ENCODE peak calls at places on chromosomes 6 and 20, in six cellular contexts. S is K562, T is H1, J is HepG2, C is GM12891, Z is GM12878. V is an unnamed sample.

GRCh38 chr20:61556116-61556515 is 304.1 kb downstream of the CDH4 start:
- DNase-seq in Z (no peak), C (no peak), J (no peak), T (no peak), S (no peak), V (no peak)

GRCh38 chr6:27651371-27651732 is 178.4 kb upstream of the ZNF184 start:
- DNase-seq in J (no peak), C (no peak), Z (no peak), S (peak), T (no peak), V (no peak)

GRCh38 chr20:41137412-41138216 is at the start of gene PLCG1:
- DNase-seq in J (peak), C (peak), S (peak), T (peak), Z (no peak), V (peak)

GRCh38 chr6:98828210-98828798 is 6.1 kb upstream of the POU3F2 start:
- DNase-seq in Z (no peak), T (no peak), S (no peak), C (no peak), J (no peak), V (no peak)

GRCh38 chr6:148814082-148814790 is 67.4 kb downstream of the UST start:
- DNase-seq in J (no peak), C (no peak), Z (no peak), S (no peak), T (no peak), V (no peak)

GRCh38 chr6:128494440-128494839 is 26.0 kb downstream of the PTPRK start:
- DNase-seq in Z (no peak), T (no peak), C (no peak), J (no peak), S (no peak), V (no peak)

GRCh38 chr6:119176445-119176844 is 98.0 kb upstream of the FAM184A start:
- DNase-seq in Z (no peak), C (no peak), S (no peak), J (no peak), T (no peak), V (no peak)

GRCh38 chr6:116682334-116682712 is 1.3 kb downstream of the KPNA5 start:
- DNase-seq in T (no peak), Z (peak), J (no peak), S (no peak), C (no peak), V (no peak)

GRCh38 chr6:142874676-142875075 is 70.3 kb downstream of the HIVEP2 start:
- DNase-seq in C (no peak), T (no peak), J (peak), S (peak), Z (no peak), V (no peak)

GRCh38 chr20:49377326-49377725 is 99.5 kb upstream of the ZNFX1 start:
- DNase-seq in J (no peak), S (no peak), T (no peak), Z (no peak), C (no peak), V (no peak)

GRCh38 chr6:33271608-33272357 is at the start of the genes RPS18 and VPS52:
- DNase-seq in S (peak), C (peak), T (peak), J (peak), Z (peak), V (peak)

GRCh38 chr6:33271098-33271607 is 523 bp downstream of the VPS52 start:
- DNase-seq in C (no peak), Z (no peak), T (no peak), S (peak), J (no peak), V (no peak)

GRCh38 chr6:33272358-33273128 is 668 bp downstream of the RPS18 start:
- DNase-seq in J (no peak), Z (no peak), C (no peak), S (peak), T (no peak), V (no peak)

GRCh38 chr6:33273924-33274902 is 2.3 kb downstream of the RPS18 start:
- DNase-seq in Z (no peak), J (no peak), C (no peak), T (no peak), S (no peak), V (no peak)

GRCh38 chr6:33273129-33273923 is 1.5 kb downstream of the RPS18 start:
- DNase-seq in Z (no peak), T (no peak), J (no peak), S (no peak), C (no peak), V (no peak)
- TF ChIP-seq POLR2AphosphoS5 in Z (no peak), T (no peak), J (peak), S (no peak), C (peak), V (no peak)

GRCh38 chr6:125149256-125150144 is 4.1 kb upstream of the TPD52L1 start:
- DNase-seq in Z (no peak), J (no peak), T (no peak), S (no peak), C (no peak), V (no peak)
- TF ChIP-seq TAF1 in Z (no peak), J (no peak), T (no peak), S (no peak), C (no peak), V (no peak)

GRCh38 chr20:62858059-62858458 is 3.6 kb downstream of the TCFL5 start:
- DNase-seq in Z (no peak), T (no peak), S (no peak), J (no peak), C (no peak), V (no peak)

GRCh38 chr20:62860924-62861691 is 514 bp downstream of the TCFL5 start:
- DNase-seq in Z (no peak), S (peak), J (no peak), C (no peak), T (no peak), V (no peak)

GRCh38 chr20:62861732-62862336 is at the start of gene TCFL5:
- DNase-seq in T (no peak), C (peak), J (peak), S (peak), Z (no peak), V (peak)

GRCh38 chr20:62859721-62860120 is 1.9 kb downstream of the TCFL5 start:
- DNase-seq in T (no peak), C (no peak), Z (no peak), S (no peak), J (no peak), V (no peak)

GRCh38 chr20:62860391-62860923 is 1.2 kb downstream of the TCFL5 start:
- DNase-seq in S (no peak), T (no peak), C (no peak), J (peak), Z (no peak), V (no peak)
- TF ChIP-seq POLR2A in S (no peak), T (no peak), C (no peak), J (peak), Z (no peak), V (no peak)

GRCh38 chr20:50395258-50395729 is 114.9 kb upstream of the PTPN1 start:
- DNase-seq in C (no peak), Z (no peak), J (no peak), S (no peak), T (no peak), V (no peak)
- TF ChIP-seq POLR2AphosphoS5 in C (no peak), Z (no peak), J (no peak), S (no peak), T (no peak), V (no peak)

GRCh38 chr6:44268095-44268628 is 2.1 kb upstream of the TMEM151B start:
- DNase-seq in S (peak), T (no peak), C (no peak), Z (no peak), J (peak), V (no peak)

GRCh38 chr6:44271406-44271723 is 1.1 kb downstream of the TMEM151B start:
- DNase-seq in S (no peak), C (no peak), Z (no peak), T (no peak), J (no peak), V (no peak)

GRCh38 chr6:44270526-44271405 is 516 bp downstream of the TMEM151B start:
- DNase-seq in T (no peak), Z (no peak), C (no peak), S (peak), J (no peak), V (no peak)

GRCh38 chr6:44269921-44270525 is at the start of gene TMEM151B:
- DNase-seq in T (no peak), Z (no peak), J (no peak), C (no peak), S (no peak), V (no peak)

DNA sequence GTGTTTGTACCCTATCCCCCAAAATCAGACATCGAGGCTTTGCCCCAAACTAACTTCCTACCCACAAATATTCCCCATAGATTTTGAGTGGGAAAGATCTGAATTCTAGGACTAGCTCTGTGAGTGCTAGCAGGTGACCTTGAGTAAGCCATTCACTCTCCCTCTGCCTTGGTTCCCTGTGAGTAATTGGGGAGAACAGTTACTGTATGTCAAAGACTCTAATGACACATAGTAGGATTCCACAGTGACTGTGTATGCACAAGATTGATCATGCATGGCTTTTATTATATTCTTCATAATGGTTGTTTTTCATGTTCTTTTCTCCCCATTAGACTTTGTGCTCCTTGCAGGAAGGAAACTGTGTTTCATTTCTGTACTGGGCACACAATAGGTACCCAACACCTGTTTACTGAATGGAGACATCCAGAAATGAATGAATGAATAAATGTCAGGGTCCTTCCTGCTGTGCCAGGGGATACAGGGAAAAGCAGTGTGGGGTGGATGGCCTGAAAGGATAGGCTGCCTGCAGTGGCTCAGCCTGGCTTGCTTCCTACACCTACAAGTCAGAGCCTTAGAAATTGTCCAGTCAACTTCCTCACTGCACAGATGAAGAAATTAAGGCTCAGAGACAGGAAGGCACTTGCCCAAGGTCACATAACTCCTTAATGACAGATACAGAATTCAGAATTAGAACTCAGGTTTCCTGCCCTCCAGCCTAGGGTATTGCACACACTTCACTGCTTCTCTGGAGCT is 906 bp upstream of the TMEM151B start:
- DNase-seq in S (no peak), J (no peak), Z (no peak), T (no peak), C (no peak), V (no peak)
- TF ChIP-seq TAF1 in S (no peak), J (no peak), Z (no peak), T (no peak), C (no peak), V (no peak)

DNA sequence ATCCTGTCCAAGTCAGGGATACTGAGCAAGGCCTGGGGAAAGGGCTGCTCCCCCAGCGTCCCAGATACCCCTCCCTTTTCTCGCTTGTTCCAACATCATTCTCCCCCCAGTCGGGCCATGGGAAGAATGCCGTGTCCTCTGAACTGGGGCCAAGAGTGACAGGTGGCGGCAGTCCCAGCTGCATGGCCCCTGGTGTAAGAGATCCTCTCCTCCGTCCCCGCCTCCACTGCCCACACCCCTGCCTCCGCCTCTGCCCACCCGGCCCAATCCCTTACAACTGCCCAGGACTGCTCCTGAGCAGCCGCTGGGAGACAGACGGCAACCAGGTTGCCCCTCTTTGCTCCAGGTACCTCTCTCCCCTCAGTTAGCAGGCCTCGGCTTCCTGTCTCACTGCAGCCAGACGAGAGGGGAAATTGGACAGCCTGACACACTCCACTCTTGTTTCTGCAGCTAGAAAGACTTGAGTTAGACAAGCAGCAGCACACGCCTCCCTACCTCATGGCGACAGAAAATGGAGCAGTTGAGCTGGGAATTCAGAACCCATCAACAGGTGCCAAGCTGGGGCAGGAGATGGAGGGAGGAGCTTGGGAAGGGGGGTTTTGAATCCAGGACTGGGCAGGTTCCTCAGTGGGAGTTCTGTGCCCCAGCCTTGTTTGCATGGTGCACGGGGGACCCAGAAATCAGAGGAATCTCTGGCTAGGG is at the start of gene MYLK2:
- DNase-seq in S (no peak), J (no peak), T (no peak), Z (no peak), C (no peak), V (no peak)
- TF ChIP-seq POLR2A in S (no peak), J (no peak), T (no peak), Z (no peak), C (no peak), V (no peak)

GRCh38 chr6:144497650-144498049 is 212.5 kb downstream of the UTRN start:
- DNase-seq in C (no peak), Z (no peak), T (no peak), S (no peak), J (no peak), V (no peak)
- TF ChIP-seq POLR2AphosphoS5 in C (no peak), Z (no peak), T (no peak), S (no peak), J (no peak), V (no peak)

GRCh38 chr6:44663860-44664584 is 276.5 kb downstream of the CDC5L start:
- DNase-seq in S (no peak), T (no peak), J (no peak), Z (no peak), C (no peak), V (no peak)

GRCh38 chr6:44661631-44662030 is 274.1 kb downstream of the CDC5L start:
- DNase-seq in T (no peak), J (no peak), S (no peak), C (no peak), Z (no peak), V (no peak)

GRCh38 chr6:44661221-44661609 is 273.7 kb downstream of the CDC5L start:
- DNase-seq in Z (no peak), J (peak), T (no peak), C (no peak), S (no peak), V (no peak)

GRCh38 chr6:44660561-44661220 is 273.2 kb downstream of the CDC5L start:
- DNase-seq in Z (no peak), J (no peak), C (no peak), T (no peak), S (no peak), V (no peak)

DNA sequence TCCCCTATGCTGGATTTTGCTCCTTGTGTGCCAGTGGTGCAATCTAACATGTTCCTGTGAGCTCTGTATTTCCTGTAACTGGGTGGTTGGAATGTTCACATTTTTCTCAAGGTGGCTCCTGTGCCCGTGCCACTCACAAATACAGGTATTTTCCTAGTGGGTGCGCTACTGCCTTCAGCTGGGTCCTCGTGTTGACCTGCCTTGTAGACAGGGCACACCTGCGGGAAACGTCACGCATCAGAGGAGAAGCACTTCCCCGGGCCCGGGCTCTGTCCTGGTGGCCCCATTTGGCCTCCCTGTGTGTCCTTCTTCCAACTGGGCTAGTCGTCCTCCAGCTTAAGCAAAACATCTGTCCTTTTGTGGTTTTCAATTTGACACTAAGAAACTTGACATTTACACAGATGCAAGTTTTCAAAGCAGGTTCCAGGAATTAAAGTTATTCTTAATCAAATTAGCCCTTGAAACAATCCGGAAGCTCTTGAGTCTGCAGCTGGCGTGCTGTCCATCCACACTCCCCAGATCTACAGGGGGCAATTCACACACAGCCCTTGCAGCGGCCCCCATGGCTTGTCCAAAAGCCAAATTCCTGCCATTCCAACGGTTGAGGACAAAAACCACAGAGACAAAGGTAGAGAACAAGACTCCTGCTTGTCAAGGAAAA is 275.1 kb downstream of the CDC5L start:
- DNase-seq in S (no peak), J (peak), Z (no peak), T (peak), C (no peak), V (no peak)
- TF ChIP-seq TAF1 in S (no peak), J (no peak), Z (no peak), T (no peak), C (no peak), V (no peak)

V was measured in GM12892.